ENCODE peak calls at places on chromosomes 12 and 14, in seven cellular contexts. M, O, D, C, N, X and K are unnamed samples.
A peak's percentile ranks its signal among the peaks of the same experiment; 100 is the strongest.

GRCh38 chr14:99259327-99259726 is 12.7 kb downstream of the BCL11B start:
- DNase-seq in N (no peak), X (no peak), O (no peak), D (no peak), C (no peak), M (no peak), K (no peak)

GRCh38 chr14:105746124-105746514 is 219.7 kb downstream of the TMEM121 start:
- DNase-seq in X (no peak), D (no peak), C (no peak), M (no peak), N (no peak), O (no peak), K (no peak)

GRCh38 chr14:100297320-100298300 is 8.6 kb downstream of the SLC25A29 start:
- DNase-seq in X (peak; percentile 83), M (peak; percentile 72), D (no peak), C (no peak), N (no peak), O (no peak), K (no peak)

GRCh38 chr14:49303952-49304516 is 282.1 kb downstream of the RPS29 start:
- DNase-seq in O (no peak), N (no peak), X (no peak), D (peak; percentile 73), M (no peak), C (peak; percentile 5), K (no peak)

GRCh38 chr12:65879878-65880277 is 55.6 kb downstream of the HMGA2 start:
- DNase-seq in D (no peak), N (no peak), O (no peak), M (no peak), X (peak; percentile 91), C (no peak), K (no peak)

GRCh38 chr12:27975222-27976136 is 2.9 kb upstream of the PTHLH start:
- DNase-seq in M (no peak), C (no peak), N (no peak), D (peak; percentile 73), X (peak; percentile 47), O (no peak), K (peak; percentile 36)

GRCh38 chr12:130145731-130146130 is 16.5 kb upstream of the FZD10 start:
- DNase-seq in D (no peak), O (no peak), N (no peak), M (no peak), X (no peak), C (no peak), K (no peak)

GRCh38 chr14:71538949-71539659 is 393.1 kb upstream of the RGS6 start:
- DNase-seq in M (no peak), N (no peak), C (no peak), D (no peak), O (no peak), X (peak; percentile 86), K (no peak)

GRCh38 chr12:15544589-15544988 is 222.3 kb downstream of the PTPRO start:
- DNase-seq in X (no peak), D (no peak), C (no peak), O (no peak), M (no peak), N (no peak), K (no peak)